ENCODE peak calls at places on chromosomes 5 and 9, in six cellular contexts. C, I, R, D, A and L are unnamed samples. For H3K4me1, the result is how much of the 10 kb centered on the place peaks cover.

GRCh38 chr5:92519717-92520632 is 1061.0 kb downstream of the NR2F1-AS1 start:
- DNase-seq in C (no peak), I (no peak), R (no peak), D (no peak), A (no peak), L (no peak)

GRCh38 chr5:28914302-28914701 is 1875.9 kb upstream of the CDH9 start:
- DNase-seq in C (no peak), I (no peak), R (no peak), D (no peak), A (no peak), L (no peak)

GRCh38 chr9:108041551-108041950 is 552.0 kb upstream of the KLF4 start:
- DNase-seq in C (no peak), I (no peak), R (no peak), D (peak), A (no peak), L (no peak)

GRCh38 chr5:43422143-43422542 is 10.0 kb upstream of the CCL28 start:
- DNase-seq in C (no peak), I (no peak), R (no peak), D (peak), A (no peak), L (no peak)

GRCh38 chr5:73917433-73917832 is 291.4 kb downstream of the ARHGEF28 start:
- DNase-seq in C (no peak), I (no peak), R (no peak), D (no peak), A (no peak), L (no peak)

GRCh38 chr5:80959768-80960442 is at the start of gene RASGRF2:
- DNase-seq in C (no peak), I (no peak), R (no peak), D (peak), A (no peak), L (no peak)

GRCh38 chr9:130578865-130579737 is at the start of gene FUBP3:
- DNase-seq in C (peak), I (peak), R (peak), D (peak), A (peak), L (peak)

GRCh38 chr9:96486351-96487029 is 36.5 kb downstream of the HABP4 start:
- DNase-seq in C (no peak), I (peak), R (no peak), D (peak), A (no peak), L (no peak)

GRCh38 chr9:78697653-78698052 is 400.7 kb downstream of the PSAT1 start:
- DNase-seq in C (no peak), I (no peak), R (no peak), D (peak), A (no peak), L (no peak)

GRCh38 chr9:20898885-20899554 is 132.4 kb downstream of the HACD4 start:
- DNase-seq in C (no peak), I (no peak), R (no peak), D (peak), A (no peak), L (no peak)

GRCh38 chr9:3004572-3004971 is 160.7 kb upstream of the PUM3 start:
- DNase-seq in C (no peak), I (no peak), R (no peak), D (no peak), A (no peak), L (no peak)

GRCh38 chr9:24931894-24932293 is 386.2 kb upstream of the IZUMO3 start:
- DNase-seq in C (no peak), I (no peak), R (no peak), D (no peak), A (no peak), L (no peak)

GRCh38 chr9:72592501-72593403 is 71.3 kb downstream of the TMC1 start:
- DNase-seq in C (peak), I (no peak), R (no peak), D (peak), A (peak), L (no peak)

GRCh38 chr5:96743065-96743768 is 64.5 kb downstream of the ERAP1 start:
- DNase-seq in C (peak), I (no peak), R (no peak), D (peak), A (no peak), L (no peak)

GRCh38 chr9:89410709-89411111 is 87.2 kb downstream of the SEMA4D start:
- DNase-seq in C (no peak), I (no peak), R (no peak), D (peak), A (no peak), L (no peak)

GRCh38 chr9:128101690-128102089 is 25.8 kb downstream of the PTGES2 start:
- DNase-seq in C (no peak), I (no peak), R (no peak), D (no peak), A (no peak), L (no peak)

GRCh38 chr9:73264636-73265035 is 113.0 kb downstream of the ANXA1 start:
- DNase-seq in C (no peak), I (no peak), R (no peak), D (no peak), A (no peak), L (no peak)

DNA sequence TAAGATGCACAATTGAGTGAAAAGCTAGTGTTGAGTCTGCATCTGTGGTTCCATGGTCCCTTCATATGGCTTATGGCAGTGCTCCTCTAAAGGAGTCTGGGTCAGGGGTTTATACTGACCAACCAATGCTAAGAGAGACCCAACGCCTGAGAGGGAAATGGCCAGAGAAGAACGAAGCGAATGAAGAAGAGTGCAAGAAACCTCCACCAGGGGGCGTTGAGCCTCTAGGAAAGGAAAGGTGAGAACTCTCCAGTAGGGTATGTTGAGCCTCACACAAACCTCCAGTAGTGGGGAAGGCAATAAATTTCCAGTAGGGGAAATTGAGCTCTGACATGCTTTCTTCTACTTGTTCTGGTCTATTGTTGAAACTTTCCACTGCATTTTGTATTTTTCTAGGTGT is 470.6 kb downstream of the PRDM9 start:
- DNase-seq in C (peak), I (no peak), R (no peak), D (peak), A (peak), L (no peak)
- H3K4me1 ChIP-seq in C (under half), I (under half), R (under half), D (under half), A (under half), L (under half)

GRCh38 chr5:132461235-132461634 is 29.3 kb downstream of the IRF1 start:
- DNase-seq in C (no peak), I (no peak), R (no peak), D (no peak), A (no peak), L (no peak)

GRCh38 chr5:132461671-132462070 is 28.9 kb downstream of the IRF1 start:
- DNase-seq in C (no peak), I (no peak), R (no peak), D (no peak), A (no peak), L (no peak)

GRCh38 chr5:132464155-132464939 is 26.2 kb downstream of the IRF1 start:
- DNase-seq in C (no peak), I (no peak), R (no peak), D (peak), A (no peak), L (peak)

GRCh38 chr5:132463808-132464154 is 26.8 kb downstream of the IRF1 start:
- DNase-seq in C (no peak), I (no peak), R (no peak), D (no peak), A (no peak), L (no peak)

DNA sequence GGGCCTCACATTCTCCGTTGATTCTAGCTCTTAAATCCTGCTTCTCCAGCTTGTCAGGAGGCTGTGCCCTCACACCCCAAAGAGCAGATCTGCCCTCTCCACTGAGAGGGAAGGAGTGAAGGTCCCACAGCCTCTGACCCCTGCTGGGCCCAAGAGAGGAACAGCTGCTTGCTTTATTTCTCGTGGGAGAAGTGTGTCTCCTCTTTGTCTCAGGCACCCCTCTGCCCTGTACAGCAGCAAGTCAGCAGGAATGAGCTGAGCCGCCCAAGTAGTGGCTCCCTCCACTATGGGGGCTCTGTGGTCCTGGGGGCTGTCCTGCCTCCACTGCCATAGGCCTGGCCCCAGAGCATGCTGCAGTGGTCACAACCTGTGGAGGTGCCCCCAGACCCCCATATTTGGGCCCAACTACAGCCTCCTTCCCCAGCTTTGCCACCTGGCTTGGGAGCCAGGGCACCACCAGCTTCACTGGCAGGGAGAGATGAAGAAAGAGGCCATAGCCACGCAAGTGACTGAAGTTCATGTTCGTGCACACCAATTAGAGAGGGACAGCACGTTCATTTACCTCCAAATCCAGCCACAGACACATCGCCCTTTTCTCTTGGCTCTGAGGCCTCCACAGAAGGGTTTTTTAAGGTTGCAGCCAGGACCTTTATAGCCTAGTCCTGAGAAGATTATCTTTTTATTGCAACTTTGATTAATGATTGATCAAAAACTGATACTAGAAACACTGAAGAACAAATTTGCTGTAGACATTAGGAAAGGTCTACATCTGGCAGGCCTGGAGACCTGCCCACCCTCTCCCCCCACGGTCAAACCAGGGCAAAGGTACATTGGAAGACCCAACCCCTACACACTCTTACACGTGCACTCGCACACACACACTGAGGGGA is 27.5 kb downstream of the IRF1 start:
- DNase-seq in C (no peak), I (peak), R (no peak), D (no peak), A (no peak), L (peak)
- H3K4me1 ChIP-seq in C (under half), I (half or more), R (under half), D (under half), A (under half), L (half or more)

GRCh38 chr9:133118568-133118967 is 2.5 kb downstream of the RALGDS start:
- DNase-seq in C (no peak), I (no peak), R (no peak), D (no peak), A (no peak), L (no peak)

GRCh38 chr9:133119039-133119438 is 2.0 kb downstream of the RALGDS start:
- DNase-seq in C (no peak), I (no peak), R (no peak), D (peak), A (no peak), L (no peak)

GRCh38 chr9:133118179-133118520 is 2.9 kb downstream of the RALGDS start:
- DNase-seq in C (no peak), I (no peak), R (no peak), D (no peak), A (no peak), L (no peak)

GRCh38 chr9:133116346-133117231 is 4.5 kb downstream of the RALGDS start:
- DNase-seq in C (no peak), I (peak), R (no peak), D (no peak), A (no peak), L (no peak)

DNA sequence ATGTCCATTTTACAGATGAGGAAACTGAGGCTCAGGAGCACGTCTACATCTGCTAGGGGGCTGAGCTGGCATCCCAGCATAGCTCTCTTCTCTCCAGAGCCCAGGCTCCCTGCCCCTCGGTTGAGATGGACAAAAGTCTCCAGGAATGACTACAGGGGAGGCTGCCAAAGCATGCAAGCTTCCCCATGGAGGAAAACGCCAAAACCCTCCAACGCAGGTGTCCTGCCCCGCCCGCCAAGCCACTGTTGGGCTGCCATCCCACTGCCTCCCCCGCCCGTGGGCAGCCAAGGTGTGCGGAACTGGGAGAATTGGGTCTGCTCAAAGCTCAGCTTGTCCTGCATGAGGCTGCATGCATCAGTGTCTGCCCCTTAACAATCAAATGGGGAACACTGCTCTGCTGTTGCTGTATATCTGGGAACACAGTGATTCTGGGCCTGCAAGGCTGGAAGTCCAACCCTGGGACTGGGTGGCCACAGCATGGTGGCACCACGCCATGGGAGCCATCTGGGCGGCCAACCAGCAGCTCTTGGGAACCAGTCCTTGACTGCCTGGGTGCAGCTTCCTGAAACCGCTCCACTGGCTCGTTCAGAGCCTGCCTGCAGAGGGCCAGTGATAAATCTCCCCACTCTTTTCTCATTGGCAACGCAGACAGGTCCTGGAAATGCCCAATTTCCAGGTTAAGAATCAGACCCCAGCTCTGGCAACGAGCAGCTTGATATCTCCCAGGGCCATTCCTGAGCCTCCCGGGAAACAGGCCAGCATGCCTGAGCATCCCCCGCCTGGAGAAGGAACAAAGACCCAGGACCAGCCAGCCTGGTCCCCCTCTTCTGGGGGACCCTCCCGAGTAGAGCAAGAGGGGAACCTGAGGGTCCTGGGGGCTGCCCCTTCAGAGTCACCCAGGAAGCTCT is 3.5 kb downstream of the RALGDS start:
- DNase-seq in C (no peak), I (no peak), R (no peak), D (peak), A (no peak), L (no peak)
- H3K4me1 ChIP-seq in C (half or more), I (half or more), R (under half), D (under half), A (half or more), L (under half)

GRCh38 chr5:172417983-172418630 is 36.2 kb downstream of the SH3PXD2B start:
- DNase-seq in C (no peak), I (peak), R (no peak), D (peak), A (no peak), L (peak)
- H3K4me1 ChIP-seq in C (under half), I (half or more), R (under half), D (half or more), A (under half), L (half or more)

GRCh38 chr5:151252762-151253603 is at the start of gene GM2A:
- DNase-seq in C (peak), I (peak), R (peak), D (peak), A (peak), L (peak)
- H3K4me1 ChIP-seq in C (under half), I (under half), R (under half), D (under half), A (under half), L (under half)